ENCODE peak calls at places on chromosomes 11 and 22, in ten cellular contexts. O, R, M, H, T, I, B, N, W and V are unnamed samples.

GRCh38 chr11:120236169-120237107 is 3.5 kb upstream of the POU2F3 start:
- DNase-seq in N (no peak), I (no peak), M (no peak), H (no peak), R (no peak), W (no peak), O (no peak), B (no peak), T (no peak), V (no peak)

GRCh38 chr11:132022718-132023117 is 652.3 kb downstream of the NTM start:
- DNase-seq in H (no peak), N (no peak), W (no peak), M (no peak), B (no peak), O (no peak), I (no peak), T (no peak), R (no peak), V (no peak)

GRCh38 chr22:39567135-39567946 is 3.2 kb upstream of the CACNA1I start:
- DNase-seq in T (no peak), M (no peak), W (no peak), N (no peak), H (peak; percentile 24), B (no peak), I (no peak), O (no peak), R (peak; percentile 22), V (no peak)

GRCh38 chr11:111310088-111310487 is 11.7 kb downstream of the POU2AF3 start:
- DNase-seq in H (no peak), I (no peak), B (no peak), N (no peak), O (no peak), R (no peak), W (no peak), T (peak; percentile 82), M (no peak), V (peak; percentile 84)

GRCh38 chr22:49609207-49609876 is 218.3 kb downstream of the BRD1 start:
- DNase-seq in W (no peak), I (no peak), O (peak; percentile 50), H (no peak), R (no peak), N (no peak), T (no peak), B (no peak), M (no peak), V (no peak)

GRCh38 chr11:50214376-50214775 is 181.7 kb downstream of the OR4C45 start:
- DNase-seq in T (no peak), I (no peak), N (no peak), R (no peak), W (no peak), H (no peak), B (no peak), M (no peak), O (no peak), V (no peak)

GRCh38 chr11:113311536-113311935 is 2.8 kb upstream of the TTC12 start:
- DNase-seq in H (no peak), N (no peak), I (no peak), T (no peak), B (no peak), R (no peak), W (no peak), O (no peak), M (no peak), V (no peak)

GRCh38 chr11:120748485-120748814 is 236.9 kb downstream of the GRIK4 start:
- DNase-seq in N (no peak), T (no peak), B (no peak), M (no peak), O (no peak), W (no peak), H (no peak), R (no peak), I (no peak), V (no peak)

GRCh38 chr11:36744375-36745168 is 146.5 kb upstream of the RAG2 start:
- DNase-seq in W (no peak), R (peak; percentile 46), B (no peak), N (peak; percentile 68), I (peak; percentile 92), H (peak; percentile 73), O (peak; percentile 72), T (peak; percentile 22), M (peak; percentile 36), V (peak; percentile 10)

GRCh38 chr11:23021287-23021863 is 161.1 kb upstream of the CCDC179 start:
- DNase-seq in H (peak; percentile 4), N (no peak), M (peak; percentile 20), T (no peak), I (no peak), W (no peak), O (no peak), R (no peak), B (no peak), V (no peak)

GRCh38 chr22:27045103-27045940 is 387.9 kb downstream of the MIAT start:
- DNase-seq in I (no peak), W (no peak), M (no peak), N (no peak), R (no peak), B (no peak), T (no peak), H (no peak), O (no peak), V (no peak)

GRCh38 chr11:116771935-116772334 is 852 bp downstream of the BUD13 start:
- DNase-seq in T (no peak), O (no peak), B (no peak), H (no peak), W (no peak), I (no peak), R (no peak), N (no peak), M (no peak), V (no peak)

GRCh38 chr11:67051494-67051893 is 5.2 kb upstream of the RHOD start:
- DNase-seq in H (no peak), O (no peak), N (no peak), M (no peak), B (no peak), T (no peak), I (no peak), R (no peak), W (no peak), V (no peak)

GRCh38 chr11:13324709-13325108 is 47.1 kb downstream of the BMAL1 start:
- DNase-seq in B (no peak), O (no peak), N (no peak), H (no peak), W (no peak), I (no peak), R (no peak), T (no peak), M (no peak), V (no peak)

GRCh38 chr11:37830532-37830931 is 1232.5 kb upstream of the RAG2 start:
- DNase-seq in I (no peak), M (no peak), W (no peak), O (no peak), B (no peak), R (no peak), H (no peak), T (no peak), N (no peak), V (no peak)

GRCh38 chr11:19311306-19312030 is 70.7 kb upstream of the E2F8 start:
- DNase-seq in M (peak; percentile 39), H (peak; percentile 57), B (no peak), W (peak; percentile 12), I (peak; percentile 86), T (no peak), N (peak; percentile 62), O (no peak), R (peak; percentile 55), V (no peak)